ENCODE peak calls at places on chromosomes 11 and 22, in six cellular contexts. One of them, this sample, is unnamed.
A peak's percentile ranks its signal among the peaks of the same experiment; 100 is the strongest.

GRCh38 chr22:20526628-20527355 is 19.4 kb downstream of the MED15 start:
- DNase-seq in MCF 10A: peak; percentile 46
- DNase-seq in T-helper 2 cell: no peak
- DNase-seq in endothelial cell: no peak
- DNase-seq in stimulated activated CD4-positive, alpha-beta T cell treated with anti-CD3 and anti-CD28 coated beads, Interleukin-12 subunit alpha, Interleukin-12 subunit beta, amount 100 ng/mL, for 24 hours: no peak
- DNase-seq in sigmoid colon: no peak
- DNase-seq in this sample: no peak

GRCh38 chr11:111882202-111882601 is 2.9 kb downstream of the CFAP68 start:
- DNase-seq in MCF 10A: no peak
- DNase-seq in T-helper 2 cell: no peak
- DNase-seq in endothelial cell: no peak
- DNase-seq in stimulated activated CD4-positive, alpha-beta T cell treated with anti-CD3 and anti-CD28 coated beads, Interleukin-12 subunit alpha, Interleukin-12 subunit beta, amount 100 ng/mL, for 24 hours: no peak
- DNase-seq in sigmoid colon: no peak
- DNase-seq in this sample: no peak

GRCh38 chr11:28834877-28835276 is 726.7 kb downstream of the METTL15 start:
- DNase-seq in MCF 10A: peak; percentile 68
- DNase-seq in T-helper 2 cell: no peak
- DNase-seq in endothelial cell: no peak
- DNase-seq in stimulated activated CD4-positive, alpha-beta T cell treated with anti-CD3 and anti-CD28 coated beads, Interleukin-12 subunit alpha, Interleukin-12 subunit beta, amount 100 ng/mL, for 24 hours: no peak
- DNase-seq in sigmoid colon: no peak
- DNase-seq in this sample: no peak

GRCh38 chr11:2700415-2701211 is 819 bp upstream of the KCNQ1OT1 start:
- DNase-seq in MCF 10A: peak; percentile 29
- DNase-seq in T-helper 2 cell: peak; percentile 3
- DNase-seq in endothelial cell: peak; percentile 50
- DNase-seq in stimulated activated CD4-positive, alpha-beta T cell treated with anti-CD3 and anti-CD28 coated beads, Interleukin-12 subunit alpha, Interleukin-12 subunit beta, amount 100 ng/mL, for 24 hours: peak; percentile 33
- DNase-seq in sigmoid colon: peak; percentile 84
- DNase-seq in this sample: no peak

GRCh38 chr11:1151366-1152315 is 6.1 kb upstream of the MUC5AC start:
- DNase-seq in MCF 10A: no peak
- DNase-seq in T-helper 2 cell: no peak
- DNase-seq in endothelial cell: no peak
- DNase-seq in stimulated activated CD4-positive, alpha-beta T cell treated with anti-CD3 and anti-CD28 coated beads, Interleukin-12 subunit alpha, Interleukin-12 subunit beta, amount 100 ng/mL, for 24 hours: no peak
- DNase-seq in sigmoid colon: no peak
- DNase-seq in this sample: peak; percentile 7

GRCh38 chr11:118838905-118839553 is 44.7 kb upstream of the CXCR5 start:
- DNase-seq in MCF 10A: no peak
- DNase-seq in T-helper 2 cell: no peak
- DNase-seq in endothelial cell: no peak
- DNase-seq in stimulated activated CD4-positive, alpha-beta T cell treated with anti-CD3 and anti-CD28 coated beads, Interleukin-12 subunit alpha, Interleukin-12 subunit beta, amount 100 ng/mL, for 24 hours: no peak
- DNase-seq in sigmoid colon: no peak
- DNase-seq in this sample: no peak

GRCh38 chr11:61071208-61071681 is 31.0 kb upstream of the CD5 start:
- DNase-seq in MCF 10A: no peak
- DNase-seq in T-helper 2 cell: peak; percentile 64
- DNase-seq in endothelial cell: no peak
- DNase-seq in stimulated activated CD4-positive, alpha-beta T cell treated with anti-CD3 and anti-CD28 coated beads, Interleukin-12 subunit alpha, Interleukin-12 subunit beta, amount 100 ng/mL, for 24 hours: no peak
- DNase-seq in sigmoid colon: peak; percentile 48
- DNase-seq in this sample: peak; percentile 55

GRCh38 chr11:31800398-31801265 is 10.5 kb downstream of the PAX6 start:
- DNase-seq in MCF 10A: no peak
- DNase-seq in T-helper 2 cell: no peak
- DNase-seq in endothelial cell: no peak
- DNase-seq in stimulated activated CD4-positive, alpha-beta T cell treated with anti-CD3 and anti-CD28 coated beads, Interleukin-12 subunit alpha, Interleukin-12 subunit beta, amount 100 ng/mL, for 24 hours: no peak
- DNase-seq in sigmoid colon: no peak
- DNase-seq in this sample: no peak

GRCh38 chr11:61028135-61028729 is 56.8 kb downstream of the CD6 start:
- DNase-seq in MCF 10A: peak; percentile 36
- DNase-seq in T-helper 2 cell: no peak
- DNase-seq in endothelial cell: no peak
- DNase-seq in stimulated activated CD4-positive, alpha-beta T cell treated with anti-CD3 and anti-CD28 coated beads, Interleukin-12 subunit alpha, Interleukin-12 subunit beta, amount 100 ng/mL, for 24 hours: peak; percentile 71
- DNase-seq in sigmoid colon: peak; percentile 51
- DNase-seq in this sample: no peak

GRCh38 chr11:9616042-9616640 is 42.7 kb downstream of the WEE1 start:
- DNase-seq in MCF 10A: peak; percentile 53
- DNase-seq in T-helper 2 cell: no peak
- DNase-seq in endothelial cell: no peak
- DNase-seq in stimulated activated CD4-positive, alpha-beta T cell treated with anti-CD3 and anti-CD28 coated beads, Interleukin-12 subunit alpha, Interleukin-12 subunit beta, amount 100 ng/mL, for 24 hours: no peak
- DNase-seq in sigmoid colon: no peak
- DNase-seq in this sample: no peak

GRCh38 chr22:19962909-19963806 is 21.5 kb upstream of the TXNRD2 start:
- DNase-seq in MCF 10A: peak; percentile 85
- DNase-seq in T-helper 2 cell: no peak
- DNase-seq in endothelial cell: no peak
- DNase-seq in stimulated activated CD4-positive, alpha-beta T cell treated with anti-CD3 and anti-CD28 coated beads, Interleukin-12 subunit alpha, Interleukin-12 subunit beta, amount 100 ng/mL, for 24 hours: peak; percentile 32
- DNase-seq in sigmoid colon: no peak
- DNase-seq in this sample: no peak

GRCh38 chr22:38043151-38044039 is 13.8 kb upstream of the PICK1 start:
- DNase-seq in MCF 10A: no peak
- DNase-seq in T-helper 2 cell: no peak
- DNase-seq in endothelial cell: no peak
- DNase-seq in stimulated activated CD4-positive, alpha-beta T cell treated with anti-CD3 and anti-CD28 coated beads, Interleukin-12 subunit alpha, Interleukin-12 subunit beta, amount 100 ng/mL, for 24 hours: no peak
- DNase-seq in sigmoid colon: no peak
- DNase-seq in this sample: no peak

GRCh38 chr11:60563553-60564235 is 48.5 kb downstream of the MS4A13 start:
- DNase-seq in MCF 10A: peak; percentile 33
- DNase-seq in T-helper 2 cell: no peak
- DNase-seq in endothelial cell: no peak
- DNase-seq in stimulated activated CD4-positive, alpha-beta T cell treated with anti-CD3 and anti-CD28 coated beads, Interleukin-12 subunit alpha, Interleukin-12 subunit beta, amount 100 ng/mL, for 24 hours: no peak
- DNase-seq in sigmoid colon: no peak
- DNase-seq in this sample: no peak

GRCh38 chr11:123144707-123145106 is 50.3 kb downstream of the CLMP start:
- DNase-seq in MCF 10A: no peak
- DNase-seq in T-helper 2 cell: no peak
- DNase-seq in endothelial cell: no peak
- DNase-seq in stimulated activated CD4-positive, alpha-beta T cell treated with anti-CD3 and anti-CD28 coated beads, Interleukin-12 subunit alpha, Interleukin-12 subunit beta, amount 100 ng/mL, for 24 hours: no peak
- DNase-seq in sigmoid colon: no peak
- DNase-seq in this sample: no peak

GRCh38 chr11:111846063-111846462 is 25.3 kb downstream of the ALG9 start:
- DNase-seq in MCF 10A: peak; percentile 80
- DNase-seq in T-helper 2 cell: no peak
- DNase-seq in endothelial cell: no peak
- DNase-seq in stimulated activated CD4-positive, alpha-beta T cell treated with anti-CD3 and anti-CD28 coated beads, Interleukin-12 subunit alpha, Interleukin-12 subunit beta, amount 100 ng/mL, for 24 hours: no peak
- DNase-seq in sigmoid colon: no peak
- DNase-seq in this sample: no peak

GRCh38 chr11:61647529-61647928 is 32.7 kb upstream of the DAGLA start:
- DNase-seq in MCF 10A: no peak
- DNase-seq in T-helper 2 cell: no peak
- DNase-seq in endothelial cell: no peak
- DNase-seq in stimulated activated CD4-positive, alpha-beta T cell treated with anti-CD3 and anti-CD28 coated beads, Interleukin-12 subunit alpha, Interleukin-12 subunit beta, amount 100 ng/mL, for 24 hours: no peak
- DNase-seq in sigmoid colon: no peak
- DNase-seq in this sample: no peak

GRCh38 chr11:123064268-123064657 is 2.3 kb upstream of the HSPA8 start:
- DNase-seq in MCF 10A: no peak
- DNase-seq in T-helper 2 cell: no peak
- DNase-seq in endothelial cell: no peak
- DNase-seq in stimulated activated CD4-positive, alpha-beta T cell treated with anti-CD3 and anti-CD28 coated beads, Interleukin-12 subunit alpha, Interleukin-12 subunit beta, amount 100 ng/mL, for 24 hours: no peak
- DNase-seq in sigmoid colon: no peak
- DNase-seq in this sample: no peak

GRCh38 chr11:8033312-8033715 is 46.2 kb downstream of the EIF3F start:
- DNase-seq in MCF 10A: peak; percentile 75
- DNase-seq in T-helper 2 cell: no peak
- DNase-seq in endothelial cell: peak; percentile 78
- DNase-seq in stimulated activated CD4-positive, alpha-beta T cell treated with anti-CD3 and anti-CD28 coated beads, Interleukin-12 subunit alpha, Interleukin-12 subunit beta, amount 100 ng/mL, for 24 hours: peak; percentile 27
- DNase-seq in sigmoid colon: peak; percentile 92
- DNase-seq in this sample: peak; percentile 29

GRCh38 chr11:125257185-125257584 is 92.6 kb downstream of the PKNOX2 start:
- DNase-seq in MCF 10A: no peak
- DNase-seq in T-helper 2 cell: no peak
- DNase-seq in endothelial cell: peak; percentile 72
- DNase-seq in stimulated activated CD4-positive, alpha-beta T cell treated with anti-CD3 and anti-CD28 coated beads, Interleukin-12 subunit alpha, Interleukin-12 subunit beta, amount 100 ng/mL, for 24 hours: no peak
- DNase-seq in sigmoid colon: no peak
- DNase-seq in this sample: no peak

GRCh38 chr11:47858169-47858543 is 10.0 kb upstream of the NUP160 start:
- DNase-seq in MCF 10A: peak; percentile 89
- DNase-seq in T-helper 2 cell: no peak
- DNase-seq in endothelial cell: no peak
- DNase-seq in stimulated activated CD4-positive, alpha-beta T cell treated with anti-CD3 and anti-CD28 coated beads, Interleukin-12 subunit alpha, Interleukin-12 subunit beta, amount 100 ng/mL, for 24 hours: no peak
- DNase-seq in sigmoid colon: no peak
- DNase-seq in this sample: no peak

GRCh38 chr22:47318041-47318737 is 555.7 kb downstream of the TBC1D22A start:
- DNase-seq in MCF 10A: no peak
- DNase-seq in T-helper 2 cell: no peak
- DNase-seq in endothelial cell: no peak
- DNase-seq in stimulated activated CD4-positive, alpha-beta T cell treated with anti-CD3 and anti-CD28 coated beads, Interleukin-12 subunit alpha, Interleukin-12 subunit beta, amount 100 ng/mL, for 24 hours: no peak
- DNase-seq in sigmoid colon: no peak
- DNase-seq in this sample: no peak

GRCh38 chr11:2548596-2548995 is 103.8 kb downstream of the KCNQ1 start:
- DNase-seq in MCF 10A: no peak
- DNase-seq in T-helper 2 cell: no peak
- DNase-seq in endothelial cell: no peak
- DNase-seq in stimulated activated CD4-positive, alpha-beta T cell treated with anti-CD3 and anti-CD28 coated beads, Interleukin-12 subunit alpha, Interleukin-12 subunit beta, amount 100 ng/mL, for 24 hours: no peak
- DNase-seq in sigmoid colon: peak; percentile 48
- DNase-seq in this sample: no peak

GRCh38 chr11:112564228-112564955 is 303.7 kb upstream of the PLET1 start:
- DNase-seq in MCF 10A: peak; percentile 57
- DNase-seq in T-helper 2 cell: no peak
- DNase-seq in endothelial cell: no peak
- DNase-seq in stimulated activated CD4-positive, alpha-beta T cell treated with anti-CD3 and anti-CD28 coated beads, Interleukin-12 subunit alpha, Interleukin-12 subunit beta, amount 100 ng/mL, for 24 hours: no peak
- DNase-seq in sigmoid colon: no peak
- DNase-seq in this sample: no peak